ENCODE peak calls at places on chromosome 20, in ten cellular contexts. M is occipital lobe; F is EH; J is pons; K is activated gamma-delta T cell treated with Interleukin-2 at 50 U/mL for 16 hours; H is A549; X is AG09309; P is CD4-positive, alpha-beta T cell; G is AG20443; C is stimulated activated CD8-positive, alpha-beta memory T cell treated with anti-CD3 and anti-CD28 coated beads, Interleukin-7, amount 100 ng/mL, for 48 hours. U is an unnamed sample.

GRCh38 chr20:48057251-48057650 is 272.0 kb upstream of the SULF2 start:
- DNase-seq in H (no peak), F (no peak), M (no peak), J (no peak), K (no peak), P (no peak), G (no peak), C (no peak), X (no peak), U (no peak)

GRCh38 chr20:37651932-37652331 is 41.9 kb upstream of the CTNNBL1 start:
- DNase-seq in P (no peak), H (peak), F (peak), G (no peak), K (no peak), X (no peak), J (no peak), C (peak), M (no peak), U (no peak)

GRCh38 chr20:20073851-20074252 is 21.5 kb downstream of the CFAP61 start:
- DNase-seq in X (no peak), J (peak), M (no peak), C (no peak), P (no peak), F (no peak), K (no peak), H (no peak), G (no peak), U (no peak)

GRCh38 chr20:45304464-45304999 is 2.1 kb upstream of the RBPJL start:
- DNase-seq in H (no peak), C (no peak), K (no peak), J (no peak), M (no peak), G (no peak), X (no peak), F (no peak), P (no peak), U (no peak)

GRCh38 chr20:21027569-21027968 is 78.6 kb downstream of the LINC00237 start:
- DNase-seq in P (no peak), J (no peak), C (no peak), H (peak), F (no peak), K (no peak), G (peak), X (no peak), M (no peak), U (no peak)

GRCh38 chr20:50226093-50226974 is 35.7 kb downstream of the CEBPB start:
- DNase-seq in P (no peak), H (no peak), F (peak), J (no peak), X (no peak), M (no peak), K (no peak), G (peak), C (peak), U (no peak)

GRCh38 chr20:62925420-62926228 is 681 bp downstream of the DIDO1 start:
- DNase-seq in X (no peak), C (no peak), J (no peak), F (peak), M (no peak), G (peak), P (peak), K (peak), H (peak), U (no peak)

GRCh38 chr20:56957737-56958553 is 308.5 kb downstream of the BMP7 start:
- DNase-seq in J (no peak), C (no peak), P (no peak), M (no peak), X (no peak), H (no peak), G (no peak), F (no peak), K (no peak), U (no peak)

GRCh38 chr20:57840504-57841296 is 130.9 kb upstream of the PMEPA1 start:
- DNase-seq in K (no peak), X (no peak), M (no peak), G (peak), P (no peak), F (no peak), H (no peak), J (no peak), C (no peak), U (no peak)

GRCh38 chr20:41738584-41739193 is 120.5 kb upstream of the CHD6 start:
- DNase-seq in G (peak), H (peak), K (no peak), C (peak), X (no peak), J (peak), M (peak), P (no peak), F (peak), U (peak)

GRCh38 chr20:61875996-61876395 is 189.7 kb downstream of the TAF4 start:
- DNase-seq in H (no peak), J (no peak), P (no peak), X (no peak), C (no peak), K (no peak), M (no peak), F (no peak), G (no peak), U (no peak)

GRCh38 chr20:12823742-12824141 is 185.0 kb upstream of the SPTLC3 start:
- DNase-seq in M (no peak), J (no peak), H (no peak), F (no peak), P (no peak), X (no peak), K (no peak), G (no peak), C (no peak), U (no peak)

GRCh38 chr20:43766395-43766794 is 39.6 kb upstream of the GTSF1L start:
- DNase-seq in P (no peak), K (no peak), F (no peak), X (no peak), G (no peak), C (no peak), J (peak), M (peak), H (no peak), U (peak)

GRCh38 chr20:49880177-49880576 is 35.2 kb downstream of the SPATA2 start:
- DNase-seq in H (no peak), P (no peak), C (no peak), K (no peak), J (no peak), G (no peak), X (no peak), F (peak), M (no peak), U (no peak)

GRCh38 chr20:57831992-57832585 is 122.3 kb upstream of the PMEPA1 start:
- DNase-seq in M (no peak), P (no peak), H (no peak), X (no peak), C (no peak), K (no peak), J (no peak), G (no peak), F (no peak), U (no peak)

GRCh38 chr20:3167738-3168078 is 5.6 kb downstream of the LZTS3 start:
- DNase-seq in C (no peak), F (no peak), G (no peak), P (no peak), K (no peak), J (no peak), X (no peak), M (no peak), H (no peak), U (no peak)

GRCh38 chr20:3093861-3094361 is 9.4 kb upstream of the AVP start:
- DNase-seq in K (no peak), M (no peak), G (no peak), F (no peak), X (no peak), H (no peak), J (no peak), P (no peak), C (no peak), U (no peak)

GRCh38 chr20:61251529-61252393 is at the start of gene CDH4:
- DNase-seq in P (no peak), G (peak), X (no peak), J (no peak), H (peak), K (no peak), F (peak), M (no peak), C (no peak), U (no peak)

GRCh38 chr20:49273696-49274277 is 4.1 kb downstream of the ZNFX1 start:
- DNase-seq in F (no peak), P (no peak), X (no peak), C (no peak), G (no peak), M (no peak), J (no peak), H (no peak), K (no peak), U (no peak)

GRCh38 chr20:11814276-11814675 is 103.4 kb upstream of the BTBD3 start:
- DNase-seq in P (no peak), F (peak), C (no peak), K (no peak), G (peak), H (no peak), M (no peak), X (no peak), J (no peak), U (no peak)

GRCh38 chr20:23766531-23766930 is 15.8 kb upstream of the CST1 start:
- DNase-seq in X (no peak), K (no peak), M (no peak), H (no peak), C (no peak), J (no peak), P (no peak), G (no peak), F (no peak), U (no peak)

U was measured in dorsolateral prefrontal cortex.